ENCODE peak calls at places on chromosomes 7 and 10, in seven cellular contexts. One of them, this sample, is unnamed.

GRCh38 chr7:44378744-44379143 is 53.4 kb upstream of the CAMK2B start:
- DNase-seq in Calu3: peak; percentile 45
- DNase-seq in choroid plexus epithelial cell: peak; percentile 94
- DNase-seq in OCI-LY7: no peak
- DNase-seq in brain microvascular endothelial cell: peak; percentile 87
- DNase-seq in lung microvascular endothelial cell: peak; percentile 90
- DNase-seq in NCI-H748 treated with DMSO at 0.1 percent for 48 hours: no peak
- DNase-seq in this sample: peak; percentile 73

GRCh38 chr7:46630031-46630430 is 709.0 kb upstream of the IGFBP3 start:
- DNase-seq in Calu3: no peak
- DNase-seq in choroid plexus epithelial cell: peak; percentile 95
- DNase-seq in OCI-LY7: no peak
- DNase-seq in brain microvascular endothelial cell: peak; percentile 89
- DNase-seq in lung microvascular endothelial cell: no peak
- DNase-seq in NCI-H748 treated with DMSO at 0.1 percent for 48 hours: no peak
- DNase-seq in this sample: no peak

GRCh38 chr10:114821293-114821914 is at the start of gene FHIP2A:
- DNase-seq in Calu3: peak; percentile 88
- DNase-seq in choroid plexus epithelial cell: peak; percentile 75
- DNase-seq in OCI-LY7: peak; percentile 88
- DNase-seq in brain microvascular endothelial cell: peak; percentile 58
- DNase-seq in lung microvascular endothelial cell: peak; percentile 79
- DNase-seq in NCI-H748 treated with DMSO at 0.1 percent for 48 hours: peak; percentile 10
- DNase-seq in this sample: peak; percentile 21

GRCh38 chr7:80603940-80604339 is 34.5 kb upstream of the CD36 start:
- DNase-seq in Calu3: no peak
- DNase-seq in choroid plexus epithelial cell: no peak
- DNase-seq in OCI-LY7: no peak
- DNase-seq in brain microvascular endothelial cell: no peak
- DNase-seq in lung microvascular endothelial cell: no peak
- DNase-seq in NCI-H748 treated with DMSO at 0.1 percent for 48 hours: no peak
- DNase-seq in this sample: no peak

GRCh38 chr10:4271193-4271592 is 486.2 kb upstream of the KLF6 start:
- DNase-seq in Calu3: no peak
- DNase-seq in choroid plexus epithelial cell: no peak
- DNase-seq in OCI-LY7: no peak
- DNase-seq in brain microvascular endothelial cell: no peak
- DNase-seq in lung microvascular endothelial cell: no peak
- DNase-seq in NCI-H748 treated with DMSO at 0.1 percent for 48 hours: no peak
- DNase-seq in this sample: no peak

GRCh38 chr10:132457328-132458070 is 60.5 kb downstream of the PWWP2B start:
- DNase-seq in Calu3: no peak
- DNase-seq in choroid plexus epithelial cell: no peak
- DNase-seq in OCI-LY7: peak; percentile 54
- DNase-seq in brain microvascular endothelial cell: no peak
- DNase-seq in lung microvascular endothelial cell: no peak
- DNase-seq in NCI-H748 treated with DMSO at 0.1 percent for 48 hours: no peak
- DNase-seq in this sample: no peak

GRCh38 chr7:29783671-29784070 is 22.6 kb upstream of the WIPF3 start:
- DNase-seq in Calu3: no peak
- DNase-seq in choroid plexus epithelial cell: no peak
- DNase-seq in OCI-LY7: no peak
- DNase-seq in brain microvascular endothelial cell: no peak
- DNase-seq in lung microvascular endothelial cell: no peak
- DNase-seq in NCI-H748 treated with DMSO at 0.1 percent for 48 hours: no peak
- DNase-seq in this sample: no peak

GRCh38 chr10:113709221-113709838 is 29.6 kb downstream of the CASP7 start:
- DNase-seq in Calu3: no peak
- DNase-seq in choroid plexus epithelial cell: peak; percentile 86
- DNase-seq in OCI-LY7: no peak
- DNase-seq in brain microvascular endothelial cell: peak; percentile 82
- DNase-seq in lung microvascular endothelial cell: peak; percentile 46
- DNase-seq in NCI-H748 treated with DMSO at 0.1 percent for 48 hours: peak; percentile 46
- DNase-seq in this sample: peak; percentile 59

GRCh38 chr7:84780158-84781124 is 406.4 kb downstream of the SEMA3D start:
- DNase-seq in Calu3: no peak
- DNase-seq in choroid plexus epithelial cell: no peak
- DNase-seq in OCI-LY7: no peak
- DNase-seq in brain microvascular endothelial cell: no peak
- DNase-seq in lung microvascular endothelial cell: no peak
- DNase-seq in NCI-H748 treated with DMSO at 0.1 percent for 48 hours: no peak
- DNase-seq in this sample: no peak

GRCh38 chr10:131652416-131652815 is 248.4 kb upstream of the PPP2R2D start:
- DNase-seq in Calu3: no peak
- DNase-seq in choroid plexus epithelial cell: no peak
- DNase-seq in OCI-LY7: no peak
- DNase-seq in brain microvascular endothelial cell: no peak
- DNase-seq in lung microvascular endothelial cell: no peak
- DNase-seq in NCI-H748 treated with DMSO at 0.1 percent for 48 hours: peak; percentile 3
- DNase-seq in this sample: no peak

GRCh38 chr7:56291-56913 is 136.0 kb upstream of the FAM20C start:
- DNase-seq in Calu3: no peak
- DNase-seq in choroid plexus epithelial cell: no peak
- DNase-seq in OCI-LY7: no peak
- DNase-seq in brain microvascular endothelial cell: no peak
- DNase-seq in lung microvascular endothelial cell: no peak
- DNase-seq in NCI-H748 treated with DMSO at 0.1 percent for 48 hours: no peak
- DNase-seq in this sample: no peak

GRCh38 chr7:65269150-65269856 is 104.4 kb upstream of the ZNF92 start:
- DNase-seq in Calu3: peak; percentile 83
- DNase-seq in choroid plexus epithelial cell: peak; percentile 75
- DNase-seq in OCI-LY7: peak; percentile 94
- DNase-seq in brain microvascular endothelial cell: peak; percentile 78
- DNase-seq in lung microvascular endothelial cell: peak; percentile 44
- DNase-seq in NCI-H748 treated with DMSO at 0.1 percent for 48 hours: peak; percentile 93
- DNase-seq in this sample: peak; percentile 64

GRCh38 chr10:58511765-58512469 is 755 bp upstream of the BICC1 start:
- DNase-seq in Calu3: no peak
- DNase-seq in choroid plexus epithelial cell: no peak
- DNase-seq in OCI-LY7: no peak
- DNase-seq in brain microvascular endothelial cell: no peak
- DNase-seq in lung microvascular endothelial cell: no peak
- DNase-seq in NCI-H748 treated with DMSO at 0.1 percent for 48 hours: peak; percentile 35
- DNase-seq in this sample: no peak

GRCh38 chr10:69092959-69093850 is 5.3 kb downstream of the SRGN start:
- DNase-seq in Calu3: peak; percentile 87
- DNase-seq in choroid plexus epithelial cell: peak; percentile 93
- DNase-seq in OCI-LY7: peak; percentile 85
- DNase-seq in brain microvascular endothelial cell: peak; percentile 80
- DNase-seq in lung microvascular endothelial cell: peak; percentile 89
- DNase-seq in NCI-H748 treated with DMSO at 0.1 percent for 48 hours: peak; percentile 55
- DNase-seq in this sample: peak; percentile 73

GRCh38 chr10:26857991-26858706 is 2.6 kb downstream of the ABI1 start:
- DNase-seq in Calu3: no peak
- DNase-seq in choroid plexus epithelial cell: peak; percentile 33
- DNase-seq in OCI-LY7: peak; percentile 66
- DNase-seq in brain microvascular endothelial cell: peak; percentile 33
- DNase-seq in lung microvascular endothelial cell: peak; percentile 14
- DNase-seq in NCI-H748 treated with DMSO at 0.1 percent for 48 hours: no peak
- DNase-seq in this sample: no peak

GRCh38 chr10:86964061-86964846 is 4.0 kb upstream of the ADIRF start:
- DNase-seq in Calu3: no peak
- DNase-seq in choroid plexus epithelial cell: no peak
- DNase-seq in OCI-LY7: no peak
- DNase-seq in brain microvascular endothelial cell: no peak
- DNase-seq in lung microvascular endothelial cell: no peak
- DNase-seq in NCI-H748 treated with DMSO at 0.1 percent for 48 hours: no peak
- DNase-seq in this sample: no peak

GRCh38 chr10:80579370-80579769 is 41.7 kb downstream of the SH2D4B start:
- DNase-seq in Calu3: no peak
- DNase-seq in choroid plexus epithelial cell: no peak
- DNase-seq in OCI-LY7: no peak
- DNase-seq in brain microvascular endothelial cell: no peak
- DNase-seq in lung microvascular endothelial cell: no peak
- DNase-seq in NCI-H748 treated with DMSO at 0.1 percent for 48 hours: no peak
- DNase-seq in this sample: no peak

GRCh38 chr10:102225646-102226541 is at the start of gene ELOVL3:
- DNase-seq in Calu3: peak; percentile 85
- DNase-seq in choroid plexus epithelial cell: peak; percentile 97
- DNase-seq in OCI-LY7: peak; percentile 75
- DNase-seq in brain microvascular endothelial cell: peak; percentile 94
- DNase-seq in lung microvascular endothelial cell: peak; percentile 95
- DNase-seq in NCI-H748 treated with DMSO at 0.1 percent for 48 hours: peak; percentile 79
- DNase-seq in this sample: peak; percentile 96

GRCh38 chr10:4011136-4011812 is 226.3 kb upstream of the KLF6 start:
- DNase-seq in Calu3: no peak
- DNase-seq in choroid plexus epithelial cell: no peak
- DNase-seq in OCI-LY7: no peak
- DNase-seq in brain microvascular endothelial cell: no peak
- DNase-seq in lung microvascular endothelial cell: no peak
- DNase-seq in NCI-H748 treated with DMSO at 0.1 percent for 48 hours: no peak
- DNase-seq in this sample: no peak

GRCh38 chr10:127024655-127025054 is 119.4 kb downstream of the DOCK1 start:
- DNase-seq in Calu3: no peak
- DNase-seq in choroid plexus epithelial cell: no peak
- DNase-seq in OCI-LY7: no peak
- DNase-seq in brain microvascular endothelial cell: no peak
- DNase-seq in lung microvascular endothelial cell: no peak
- DNase-seq in NCI-H748 treated with DMSO at 0.1 percent for 48 hours: no peak
- DNase-seq in this sample: no peak

GRCh38 chr7:131225619-131226101 is 102.0 kb upstream of the MKLN1 start:
- DNase-seq in Calu3: peak; percentile 69
- DNase-seq in choroid plexus epithelial cell: peak; percentile 47
- DNase-seq in OCI-LY7: no peak
- DNase-seq in brain microvascular endothelial cell: no peak
- DNase-seq in lung microvascular endothelial cell: peak; percentile 55
- DNase-seq in NCI-H748 treated with DMSO at 0.1 percent for 48 hours: no peak
- DNase-seq in this sample: no peak

GRCh38 chr7:134804854-134805253 is 25.4 kb downstream of the CALD1 start:
- DNase-seq in Calu3: no peak
- DNase-seq in choroid plexus epithelial cell: no peak
- DNase-seq in OCI-LY7: no peak
- DNase-seq in brain microvascular endothelial cell: peak; percentile 50
- DNase-seq in lung microvascular endothelial cell: peak; percentile 41
- DNase-seq in NCI-H748 treated with DMSO at 0.1 percent for 48 hours: no peak
- DNase-seq in this sample: no peak

GRCh38 chr7:148558914-148559313 is 31.7 kb upstream of the C7orf33 start:
- DNase-seq in Calu3: no peak
- DNase-seq in choroid plexus epithelial cell: no peak
- DNase-seq in OCI-LY7: no peak
- DNase-seq in brain microvascular endothelial cell: no peak
- DNase-seq in lung microvascular endothelial cell: no peak
- DNase-seq in NCI-H748 treated with DMSO at 0.1 percent for 48 hours: no peak
- DNase-seq in this sample: no peak

GRCh38 chr7:115676080-115676479 is 354.5 kb downstream of the TFEC start:
- DNase-seq in Calu3: peak; percentile 21
- DNase-seq in choroid plexus epithelial cell: peak; percentile 80
- DNase-seq in OCI-LY7: no peak
- DNase-seq in brain microvascular endothelial cell: peak; percentile 56
- DNase-seq in lung microvascular endothelial cell: peak; percentile 33
- DNase-seq in NCI-H748 treated with DMSO at 0.1 percent for 48 hours: peak; percentile 80
- DNase-seq in this sample: peak; percentile 60

GRCh38 chr7:66315192-66315591 is 110.1 kb downstream of the TPST1 start:
- DNase-seq in Calu3: no peak
- DNase-seq in choroid plexus epithelial cell: peak; percentile 36
- DNase-seq in OCI-LY7: no peak
- DNase-seq in brain microvascular endothelial cell: no peak
- DNase-seq in lung microvascular endothelial cell: no peak
- DNase-seq in NCI-H748 treated with DMSO at 0.1 percent for 48 hours: no peak
- DNase-seq in this sample: no peak

GRCh38 chr10:116298586-116298985 is 25.6 kb upstream of the GFRA1 start:
- DNase-seq in Calu3: no peak
- DNase-seq in choroid plexus epithelial cell: no peak
- DNase-seq in OCI-LY7: no peak
- DNase-seq in brain microvascular endothelial cell: no peak
- DNase-seq in lung microvascular endothelial cell: no peak
- DNase-seq in NCI-H748 treated with DMSO at 0.1 percent for 48 hours: no peak
- DNase-seq in this sample: no peak

GRCh38 chr7:38232475-38233366 is 40.7 kb downstream of the TARP start:
- DNase-seq in Calu3: no peak
- DNase-seq in choroid plexus epithelial cell: peak; percentile 51
- DNase-seq in OCI-LY7: no peak
- DNase-seq in brain microvascular endothelial cell: peak; percentile 26
- DNase-seq in lung microvascular endothelial cell: no peak
- DNase-seq in NCI-H748 treated with DMSO at 0.1 percent for 48 hours: no peak
- DNase-seq in this sample: no peak

GRCh38 chr10:34001087-34001580 is 666.7 kb upstream of the NRP1 start:
- DNase-seq in Calu3: no peak
- DNase-seq in choroid plexus epithelial cell: peak; percentile 22
- DNase-seq in OCI-LY7: no peak
- DNase-seq in brain microvascular endothelial cell: peak; percentile 31
- DNase-seq in lung microvascular endothelial cell: no peak
- DNase-seq in NCI-H748 treated with DMSO at 0.1 percent for 48 hours: no peak
- DNase-seq in this sample: no peak

GRCh38 chr7:106345421-106346166 is 60.8 kb upstream of the NAMPT start:
- DNase-seq in Calu3: no peak
- DNase-seq in choroid plexus epithelial cell: peak; percentile 71
- DNase-seq in OCI-LY7: no peak
- DNase-seq in brain microvascular endothelial cell: no peak
- DNase-seq in lung microvascular endothelial cell: peak; percentile 89
- DNase-seq in NCI-H748 treated with DMSO at 0.1 percent for 48 hours: no peak
- DNase-seq in this sample: peak; percentile 45

GRCh38 chr10:76352300-76352699 is 920.9 kb downstream of the LRMDA start:
- DNase-seq in Calu3: no peak
- DNase-seq in choroid plexus epithelial cell: peak; percentile 90
- DNase-seq in OCI-LY7: no peak
- DNase-seq in brain microvascular endothelial cell: peak; percentile 95
- DNase-seq in lung microvascular endothelial cell: peak; percentile 95
- DNase-seq in NCI-H748 treated with DMSO at 0.1 percent for 48 hours: no peak
- DNase-seq in this sample: peak; percentile 75

GRCh38 chr7:7821517-7821916 is 103.1 kb upstream of the RPA3 start:
- DNase-seq in Calu3: no peak
- DNase-seq in choroid plexus epithelial cell: no peak
- DNase-seq in OCI-LY7: no peak
- DNase-seq in brain microvascular endothelial cell: no peak
- DNase-seq in lung microvascular endothelial cell: no peak
- DNase-seq in NCI-H748 treated with DMSO at 0.1 percent for 48 hours: no peak
- DNase-seq in this sample: no peak

GRCh38 chr10:76175533-76176165 is 744.2 kb downstream of the LRMDA start:
- DNase-seq in Calu3: no peak
- DNase-seq in choroid plexus epithelial cell: no peak
- DNase-seq in OCI-LY7: no peak
- DNase-seq in brain microvascular endothelial cell: no peak
- DNase-seq in lung microvascular endothelial cell: no peak
- DNase-seq in NCI-H748 treated with DMSO at 0.1 percent for 48 hours: no peak
- DNase-seq in this sample: no peak

GRCh38 chr7:155597753-155598140 is 46.7 kb upstream of the RBM33 start:
- DNase-seq in Calu3: peak; percentile 18
- DNase-seq in choroid plexus epithelial cell: peak; percentile 89
- DNase-seq in OCI-LY7: no peak
- DNase-seq in brain microvascular endothelial cell: no peak
- DNase-seq in lung microvascular endothelial cell: no peak
- DNase-seq in NCI-H748 treated with DMSO at 0.1 percent for 48 hours: no peak
- DNase-seq in this sample: no peak

GRCh38 chr7:46672861-46673260 is 751.8 kb upstream of the IGFBP3 start:
- DNase-seq in Calu3: no peak
- DNase-seq in choroid plexus epithelial cell: no peak
- DNase-seq in OCI-LY7: no peak
- DNase-seq in brain microvascular endothelial cell: no peak
- DNase-seq in lung microvascular endothelial cell: no peak
- DNase-seq in NCI-H748 treated with DMSO at 0.1 percent for 48 hours: no peak
- DNase-seq in this sample: no peak

GRCh38 chr7:118281196-118281595 is 56.7 kb downstream of the ANKRD7 start:
- DNase-seq in Calu3: no peak
- DNase-seq in choroid plexus epithelial cell: peak; percentile 22
- DNase-seq in OCI-LY7: no peak
- DNase-seq in brain microvascular endothelial cell: peak; percentile 41
- DNase-seq in lung microvascular endothelial cell: no peak
- DNase-seq in NCI-H748 treated with DMSO at 0.1 percent for 48 hours: no peak
- DNase-seq in this sample: no peak

GRCh38 chr7:87219545-87220025 is at the start of gene TMEM243:
- DNase-seq in Calu3: peak; percentile 64
- DNase-seq in choroid plexus epithelial cell: peak; percentile 75
- DNase-seq in OCI-LY7: peak; percentile 92
- DNase-seq in brain microvascular endothelial cell: peak; percentile 70
- DNase-seq in lung microvascular endothelial cell: peak; percentile 83
- DNase-seq in NCI-H748 treated with DMSO at 0.1 percent for 48 hours: no peak
- DNase-seq in this sample: no peak

GRCh38 chr10:60810437-60811182 is 32.3 kb downstream of the CDK1 start:
- DNase-seq in Calu3: peak; percentile 55
- DNase-seq in choroid plexus epithelial cell: peak; percentile 82
- DNase-seq in OCI-LY7: no peak
- DNase-seq in brain microvascular endothelial cell: peak; percentile 48
- DNase-seq in lung microvascular endothelial cell: peak; percentile 84
- DNase-seq in NCI-H748 treated with DMSO at 0.1 percent for 48 hours: no peak
- DNase-seq in this sample: peak; percentile 79

GRCh38 chr10:7438196-7438986 is 27.6 kb upstream of the SFMBT2 start:
- DNase-seq in Calu3: no peak
- DNase-seq in choroid plexus epithelial cell: no peak
- DNase-seq in OCI-LY7: no peak
- DNase-seq in brain microvascular endothelial cell: no peak
- DNase-seq in lung microvascular endothelial cell: no peak
- DNase-seq in NCI-H748 treated with DMSO at 0.1 percent for 48 hours: no peak
- DNase-seq in this sample: no peak

This sample was measured in dermis microvascular lymphatic vessel endothelial cell.